ENCODE peak calls at places on chromosomes 7 and 10, in four cellular contexts. F, B, Q and D are unnamed samples. For H3K9me3 and H3K27me3, the result is how much of the 10 kb centered on the place peaks cover.

GRCh38 chr7:867001-867405 is 9.4 kb upstream of the GET4 start:
- DNase-seq in F (peak), B (no peak), Q (no peak), D (no peak)

GRCh38 chr7:148153611-148154010 is 437.0 kb upstream of the C7orf33 start:
- DNase-seq in F (no peak), B (peak), Q (no peak), D (peak)

GRCh38 chr7:111006691-111007090 is 84.2 kb upstream of the LRRN3 start:
- DNase-seq in F (peak), B (no peak), Q (no peak), D (no peak)

GRCh38 chr7:121329460-121330052 is 756 bp downstream of the WNT16 start:
- DNase-seq in F (peak), B (no peak), Q (no peak), D (peak)

GRCh38 chr7:158829021-158829341 is 328 bp downstream of the ESYT2 start:
- DNase-seq in F (peak), B (peak), Q (peak), D (peak)

GRCh38 chr7:79502151-79502550 is 48.7 kb upstream of the MAGI2 start:
- DNase-seq in F (no peak), B (no peak), Q (no peak), D (no peak)

GRCh38 chr10:16901102-16901501 is 83.9 kb upstream of the RSU1 start:
- DNase-seq in F (no peak), B (no peak), Q (no peak), D (no peak)

GRCh38 chr7:122532406-122533269 is 166.3 kb downstream of the RNF133 start:
- DNase-seq in F (no peak), B (no peak), Q (no peak), D (no peak)

GRCh38 chr7:149884016-149884415 is 10.2 kb downstream of the ATP6V0E2 start:
- DNase-seq in F (no peak), B (peak), Q (no peak), D (no peak)

GRCh38 chr10:97843296-97843671 is 6.4 kb upstream of the GOLGA7B start:
- DNase-seq in F (no peak), B (no peak), Q (no peak), D (no peak)

GRCh38 chr7:139641337-139641992 is 118.0 kb downstream of the CLEC2L start:
- DNase-seq in F (no peak), B (no peak), Q (no peak), D (no peak)

GRCh38 chr7:18693826-18694225 is 198.3 kb downstream of the HDAC9 start:
- DNase-seq in F (no peak), B (no peak), Q (no peak), D (no peak)

GRCh38 chr10:65377687-65378086 is 1548.1 kb upstream of the LRRTM3 start:
- DNase-seq in F (no peak), B (no peak), Q (no peak), D (no peak)

GRCh38 chr10:122140941-122141623 is 130.0 kb upstream of the BTBD16 start:
- DNase-seq in F (peak), B (peak), Q (no peak), D (peak)

GRCh38 chr7:100682228-100682741 is 8.7 kb downstream of the GNB2 start:
- DNase-seq in F (peak), B (peak), Q (no peak), D (peak)

GRCh38 chr7:35550831-35551230 is 144.1 kb downstream of the HERPUD2 start:
- DNase-seq in F (no peak), B (no peak), Q (no peak), D (no peak)

GRCh38 chr10:88693392-88694020 is 12.5 kb upstream of the LIPK start:
- DNase-seq in F (peak), B (no peak), Q (no peak), D (no peak)

GRCh38 chr7:123916240-123916724 is 8.8 kb upstream of the SPAM1 start:
- DNase-seq in F (peak), B (no peak), Q (no peak), D (no peak)

GRCh38 chr7:152914014-152914844 is 154.7 kb downstream of the ACTR3B start:
- DNase-seq in F (no peak), B (no peak), Q (no peak), D (no peak)

GRCh38 chr10:48456361-48456804 is 148.5 kb downstream of the ARHGAP22 start:
- DNase-seq in F (no peak), B (peak), Q (no peak), D (peak)

GRCh38 chr10:73889014-73889413 is 14.7 kb upstream of the CAMK2G start:
- DNase-seq in F (peak), B (peak), Q (no peak), D (peak)

GRCh38 chr10:89785095-89785494 is 83.7 kb downstream of the KIF20B start:
- DNase-seq in F (no peak), B (no peak), Q (no peak), D (no peak)

GRCh38 chr7:46352335-46352954 is 431.4 kb upstream of the IGFBP3 start:
- DNase-seq in F (peak), B (peak), Q (no peak), D (no peak)

GRCh38 chr7:129218514-129219036 is 6.3 kb upstream of the AHCYL2 start:
- DNase-seq in F (peak), B (peak), Q (peak), D (peak)

GRCh38 chr10:31296754-31297153 is 22.3 kb upstream of the ZEB1 start:
- DNase-seq in F (no peak), B (no peak), Q (no peak), D (no peak)

GRCh38 chr10:43524434-43525247 is 49.8 kb downstream of the ZNF239 start:
- DNase-seq in F (no peak), B (no peak), Q (no peak), D (no peak)
- H3K9me3 ChIP-seq in F (under half), B (under half), Q (half or more), D (under half)

GRCh38 chr7:108310351-108310750 is 145.9 kb downstream of the NRCAM start:
- DNase-seq in F (peak), B (no peak), Q (no peak), D (no peak)

GRCh38 chr7:108311446-108312168 is 144.6 kb downstream of the NRCAM start:
- DNase-seq in F (peak), B (no peak), Q (no peak), D (no peak)

GRCh38 chr7:108308276-108308675 is 148.0 kb downstream of the NRCAM start:
- DNase-seq in F (peak), B (no peak), Q (no peak), D (no peak)

GRCh38 chr7:108307246-108307982 is 148.8 kb downstream of the NRCAM start:
- DNase-seq in F (no peak), B (no peak), Q (no peak), D (no peak)

DNA sequence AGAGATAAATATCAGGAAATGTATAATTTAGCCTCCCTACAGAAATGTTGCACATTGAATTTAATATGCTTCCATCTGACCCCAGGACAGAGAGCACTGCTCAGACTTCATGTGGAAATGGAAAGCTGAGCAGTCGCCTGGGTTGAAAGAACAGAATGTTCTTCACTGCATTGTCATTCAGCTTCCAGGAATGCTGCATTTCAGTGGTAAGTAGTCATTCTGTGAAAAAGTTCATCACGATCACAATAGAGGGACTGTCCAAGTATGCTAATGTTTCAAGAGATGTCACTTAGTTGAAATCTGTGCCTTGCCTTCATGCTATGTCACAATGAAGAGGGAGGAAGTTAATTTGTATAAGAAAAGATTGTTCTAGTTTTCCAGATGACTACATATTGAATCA is 147.3 kb downstream of the NRCAM start:
- DNase-seq in F (peak), B (peak), Q (no peak), D (no peak)
- H3K27ac ChIP-seq in F (no peak), B (peak), Q (no peak), D (no peak)

DNA sequence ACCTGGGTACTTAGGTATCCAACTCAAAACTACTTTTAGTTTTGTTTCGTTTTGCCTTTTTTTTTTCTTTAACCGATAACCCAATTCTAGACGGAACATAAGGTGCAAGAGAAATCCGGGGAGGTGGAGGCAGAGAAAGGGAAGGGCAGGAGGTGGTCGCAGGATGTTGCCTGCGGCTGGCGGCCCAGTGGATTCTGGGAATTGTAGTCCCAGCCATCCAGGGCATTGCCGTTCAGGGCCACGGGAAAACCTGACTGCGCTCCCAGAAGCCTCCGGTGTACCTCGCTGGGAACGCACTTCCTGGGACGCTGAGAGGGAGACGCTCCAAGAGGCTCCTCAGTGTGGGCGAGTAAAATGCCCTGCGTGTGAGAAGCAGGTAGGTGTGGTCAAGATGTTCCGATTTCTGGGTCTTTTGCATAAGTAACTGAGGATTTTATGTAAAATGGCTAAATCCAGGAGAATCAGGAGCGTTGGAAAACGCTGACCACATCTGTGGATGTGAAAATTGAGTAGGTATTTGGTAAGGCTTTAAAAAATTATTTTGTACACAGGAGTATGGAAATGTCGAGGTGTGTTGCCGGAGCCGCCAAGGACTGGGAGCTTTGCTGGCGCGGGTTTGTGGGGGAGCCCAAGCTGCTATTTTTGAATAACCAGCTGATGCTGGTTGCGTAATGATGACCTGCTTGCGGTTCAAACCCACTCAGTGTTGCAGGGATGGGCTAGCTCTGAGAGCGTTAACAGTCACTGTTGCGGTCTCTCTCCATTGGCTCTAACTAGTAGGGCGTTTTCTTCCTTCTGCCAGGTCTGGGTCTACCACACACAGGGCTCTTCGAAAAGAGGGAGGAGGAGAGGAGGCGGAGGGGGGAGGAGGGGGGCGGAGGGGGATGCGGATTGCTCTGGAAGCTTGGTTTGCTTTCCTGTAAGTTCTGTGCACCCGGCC is at the start of gene CLDN12:
- DNase-seq in F (peak), B (peak), Q (peak), D (peak)
- H3K27me3 ChIP-seq in F (under half), B (under half), Q (under half), D (under half)

DNA sequence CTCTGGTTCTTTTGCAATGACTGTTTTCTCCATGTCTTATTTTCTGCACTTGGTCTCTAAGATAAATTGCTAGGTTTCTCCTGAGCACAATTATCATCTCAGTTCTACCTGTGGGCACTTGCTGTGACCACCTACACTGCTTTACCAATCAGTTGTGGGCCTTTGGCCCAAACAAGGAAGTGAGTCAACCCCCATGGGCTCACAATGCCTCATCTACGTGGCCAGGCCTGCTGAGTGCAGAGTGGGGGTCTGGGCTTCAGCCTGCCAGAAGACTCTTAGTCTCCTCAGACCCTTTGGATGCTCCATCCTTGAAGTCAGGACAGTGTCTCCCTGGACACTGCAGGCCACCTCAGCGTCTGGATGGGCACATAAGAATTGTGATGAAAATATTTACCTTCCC is 20.3 kb downstream of the SCART1 start:
- DNase-seq in F (no peak), B (no peak), Q (no peak), D (no peak)
- H3K9me3 ChIP-seq in F (under half), B (under half), Q (under half), D (under half)

GRCh38 chr7:31882187-31882586 is 188.0 kb downstream of the PDE1C start:
- DNase-seq in F (peak), B (no peak), Q (no peak), D (no peak)
- H3K27ac ChIP-seq in F (no peak), B (no peak), Q (no peak), D (no peak)

GRCh38 chr7:154906736-154907355 is 96.1 kb downstream of the PAXIP1 start:
- DNase-seq in F (no peak), B (no peak), Q (no peak), D (peak)
- H3K27me3 ChIP-seq in F (under half), B (under half), Q (under half), D (under half)

GRCh38 chr10:44993922-44994751 is 6.6 kb upstream of the ZNF22 start:
- DNase-seq in F (peak), B (no peak), Q (no peak), D (no peak)
- H3K9me3 ChIP-seq in F (under half), B (under half), Q (under half), D (under half)

GRCh38 chr7:99129001-99129400 is 14.9 kb downstream of the SMURF1 start:
- DNase-seq in F (no peak), B (no peak), Q (no peak), D (no peak)
- H3K27ac ChIP-seq in F (no peak), B (no peak), Q (no peak), D (peak)

DNA sequence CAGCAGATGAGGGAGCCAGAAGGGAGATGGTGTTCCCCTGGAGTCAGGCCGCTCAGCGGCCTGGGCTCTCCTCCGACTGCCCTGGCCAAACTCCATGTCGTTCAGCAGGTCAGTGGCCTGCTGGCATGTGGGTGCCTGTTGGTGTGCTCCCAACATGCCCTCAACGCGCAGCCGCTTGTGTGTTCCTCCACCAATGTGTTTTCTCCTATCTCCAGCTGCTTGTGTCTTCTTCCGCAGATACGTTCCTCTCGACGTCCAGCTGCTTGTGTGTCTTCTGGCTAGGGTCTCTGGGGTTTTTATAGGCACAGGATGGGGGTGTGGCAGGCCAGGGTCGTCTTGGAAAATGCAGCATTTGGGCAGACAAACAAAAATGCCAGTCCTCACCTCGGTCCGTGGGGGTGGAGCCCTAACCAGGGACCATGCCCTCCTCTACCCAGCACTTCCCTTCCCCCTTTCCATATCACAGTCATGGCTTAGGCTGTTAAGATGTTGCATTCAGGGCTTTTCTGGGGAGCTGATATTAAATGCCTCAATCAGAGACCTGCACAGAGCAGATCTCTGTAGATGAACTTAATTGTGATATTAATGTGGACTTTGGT is 111.6 kb downstream of the TMEM178B start:
- DNase-seq in F (no peak), B (no peak), Q (no peak), D (no peak)
- H3K27me3 ChIP-seq in F (under half), B (under half), Q (under half), D (under half)

DNA sequence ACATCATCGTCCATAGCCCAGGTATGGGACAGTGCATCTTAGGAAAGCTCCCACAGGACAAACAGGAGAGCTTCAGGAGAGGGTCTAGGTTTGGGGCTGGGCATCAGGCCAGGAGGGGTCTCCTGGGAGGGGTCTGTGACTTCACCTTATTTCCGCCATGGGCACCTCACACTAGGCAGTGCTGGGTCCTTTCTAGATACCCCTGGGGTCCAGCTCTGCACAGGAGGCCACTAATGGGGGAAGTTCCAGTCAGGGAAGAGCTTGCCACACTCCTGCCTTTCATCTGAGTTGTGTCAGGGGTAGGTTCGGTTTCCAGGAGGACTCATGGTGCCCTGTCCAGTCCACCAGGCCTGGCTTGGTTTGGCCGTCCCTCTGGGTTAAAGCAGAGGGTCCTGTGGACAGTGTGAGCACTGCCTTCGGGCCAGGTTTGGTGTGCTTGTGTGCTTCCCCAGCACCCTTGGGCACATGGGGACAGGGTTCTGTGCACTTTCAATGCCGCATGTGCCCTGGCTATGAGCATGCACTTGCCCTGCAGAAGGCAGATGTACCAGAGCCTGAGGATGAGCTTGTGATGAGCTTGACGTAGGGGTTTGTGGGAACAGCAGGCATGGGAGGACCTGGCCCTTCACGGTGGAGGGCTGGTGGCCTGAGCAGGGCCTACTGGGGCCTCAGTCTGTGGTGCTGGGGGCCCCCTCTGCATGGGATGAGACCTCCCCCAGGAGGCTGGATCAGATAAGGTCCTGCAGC is 377.7 kb upstream of the NUPR2 start:
- DNase-seq in F (no peak), B (no peak), Q (no peak), D (no peak)
- H3K9me3 ChIP-seq in F (under half), B (under half), Q (half or more), D (under half)